ENCODE peak calls at places on chromosomes 7 and 10, in seven cellular contexts. One of them, this sample, is unnamed.

GRCh38 chr10:116281780-116282179 is 8.8 kb upstream of the GFRA1 start:
- DNase-seq in CD4-positive, alpha-beta T cell: no peak
- DNase-seq in globus pallidus: no peak
- DNase-seq in activated effector memory CD4-positive, alpha-beta T cell treated with Interleukin-2 at 50 U/mL for 16 hours: no peak
- DNase-seq in myocyte: no peak
- DNase-seq in RKO: no peak
- DNase-seq in substantia nigra: no peak
- DNase-seq in this sample: no peak

GRCh38 chr7:13169356-13169755 is 481.9 kb downstream of the ARL4A start:
- DNase-seq in CD4-positive, alpha-beta T cell: no peak
- DNase-seq in globus pallidus: no peak
- DNase-seq in activated effector memory CD4-positive, alpha-beta T cell treated with Interleukin-2 at 50 U/mL for 16 hours: no peak
- DNase-seq in RKO: no peak
- DNase-seq in myocyte: no peak
- DNase-seq in substantia nigra: no peak
- DNase-seq in this sample: no peak

GRCh38 chr10:103820101-103821062 is 35.0 kb downstream of the SH3PXD2A start:
- DNase-seq in RKO: no peak
- DNase-seq in activated effector memory CD4-positive, alpha-beta T cell treated with Interleukin-2 at 50 U/mL for 16 hours: no peak
- DNase-seq in CD4-positive, alpha-beta T cell: no peak
- DNase-seq in substantia nigra: no peak
- DNase-seq in myocyte: peak
- DNase-seq in globus pallidus: no peak
- DNase-seq in this sample: no peak

GRCh38 chr10:117556356-117556755 is 13.8 kb downstream of the EMX2 start:
- DNase-seq in substantia nigra: no peak
- DNase-seq in RKO: no peak
- DNase-seq in myocyte: no peak
- DNase-seq in globus pallidus: no peak
- DNase-seq in activated effector memory CD4-positive, alpha-beta T cell treated with Interleukin-2 at 50 U/mL for 16 hours: no peak
- DNase-seq in CD4-positive, alpha-beta T cell: no peak
- DNase-seq in this sample: no peak

GRCh38 chr10:29728541-29729049 is 93.8 kb upstream of the SVIL start:
- DNase-seq in globus pallidus: no peak
- DNase-seq in CD4-positive, alpha-beta T cell: no peak
- DNase-seq in substantia nigra: no peak
- DNase-seq in myocyte: no peak
- DNase-seq in activated effector memory CD4-positive, alpha-beta T cell treated with Interleukin-2 at 50 U/mL for 16 hours: no peak
- DNase-seq in RKO: no peak
- DNase-seq in this sample: no peak

GRCh38 chr7:11194492-11194891 is 220.8 kb downstream of the PHF14 start:
- DNase-seq in globus pallidus: no peak
- DNase-seq in substantia nigra: no peak
- DNase-seq in activated effector memory CD4-positive, alpha-beta T cell treated with Interleukin-2 at 50 U/mL for 16 hours: no peak
- DNase-seq in myocyte: no peak
- DNase-seq in RKO: no peak
- DNase-seq in CD4-positive, alpha-beta T cell: no peak
- DNase-seq in this sample: no peak

GRCh38 chr10:10792681-10793080 is 225.0 kb upstream of the CELF2 start:
- DNase-seq in globus pallidus: no peak
- DNase-seq in substantia nigra: no peak
- DNase-seq in myocyte: peak
- DNase-seq in activated effector memory CD4-positive, alpha-beta T cell treated with Interleukin-2 at 50 U/mL for 16 hours: no peak
- DNase-seq in CD4-positive, alpha-beta T cell: no peak
- DNase-seq in RKO: peak
- DNase-seq in this sample: no peak

GRCh38 chr10:122847782-122848604 is 2.3 kb upstream of the CUZD1 start:
- DNase-seq in substantia nigra: no peak
- DNase-seq in RKO: no peak
- DNase-seq in CD4-positive, alpha-beta T cell: no peak
- DNase-seq in myocyte: peak
- DNase-seq in activated effector memory CD4-positive, alpha-beta T cell treated with Interleukin-2 at 50 U/mL for 16 hours: no peak
- DNase-seq in globus pallidus: no peak
- DNase-seq in this sample: no peak

GRCh38 chr10:29026065-29026797 is 262.6 kb upstream of the LYZL1 start:
- DNase-seq in activated effector memory CD4-positive, alpha-beta T cell treated with Interleukin-2 at 50 U/mL for 16 hours: no peak
- DNase-seq in substantia nigra: no peak
- DNase-seq in CD4-positive, alpha-beta T cell: no peak
- DNase-seq in RKO: no peak
- DNase-seq in globus pallidus: no peak
- DNase-seq in myocyte: no peak
- DNase-seq in this sample: no peak

GRCh38 chr7:112205348-112206237 is 606 bp downstream of the DOCK4 start:
- DNase-seq in globus pallidus: peak
- DNase-seq in RKO: peak
- DNase-seq in CD4-positive, alpha-beta T cell: no peak
- DNase-seq in substantia nigra: peak
- DNase-seq in myocyte: peak
- DNase-seq in activated effector memory CD4-positive, alpha-beta T cell treated with Interleukin-2 at 50 U/mL for 16 hours: peak
- DNase-seq in this sample: peak

GRCh38 chr10:132058111-132058745 is 7.5 kb upstream of the JAKMIP3 start:
- DNase-seq in CD4-positive, alpha-beta T cell: no peak
- DNase-seq in substantia nigra: no peak
- DNase-seq in activated effector memory CD4-positive, alpha-beta T cell treated with Interleukin-2 at 50 U/mL for 16 hours: no peak
- DNase-seq in RKO: no peak
- DNase-seq in myocyte: no peak
- DNase-seq in globus pallidus: no peak
- DNase-seq in this sample: no peak

GRCh38 chr7:92809397-92810241 is 26.8 kb downstream of the CDK6 start:
- DNase-seq in globus pallidus: peak
- DNase-seq in myocyte: peak
- DNase-seq in CD4-positive, alpha-beta T cell: peak
- DNase-seq in substantia nigra: peak
- DNase-seq in activated effector memory CD4-positive, alpha-beta T cell treated with Interleukin-2 at 50 U/mL for 16 hours: peak
- DNase-seq in RKO: peak
- DNase-seq in this sample: peak

GRCh38 chr10:70851597-70852475 is 36.1 kb downstream of the SGPL1 start:
- DNase-seq in RKO: no peak
- DNase-seq in substantia nigra: no peak
- DNase-seq in globus pallidus: no peak
- DNase-seq in myocyte: no peak
- DNase-seq in CD4-positive, alpha-beta T cell: no peak
- DNase-seq in activated effector memory CD4-positive, alpha-beta T cell treated with Interleukin-2 at 50 U/mL for 16 hours: no peak
- DNase-seq in this sample: no peak

GRCh38 chr10:98097611-98098010 is 36.8 kb upstream of the R3HCC1L start:
- DNase-seq in CD4-positive, alpha-beta T cell: no peak
- DNase-seq in globus pallidus: no peak
- DNase-seq in activated effector memory CD4-positive, alpha-beta T cell treated with Interleukin-2 at 50 U/mL for 16 hours: no peak
- DNase-seq in RKO: no peak
- DNase-seq in myocyte: no peak
- DNase-seq in substantia nigra: no peak
- DNase-seq in this sample: no peak

GRCh38 chr10:33734393-33735110 is 400.1 kb upstream of the NRP1 start:
- DNase-seq in RKO: no peak
- DNase-seq in globus pallidus: no peak
- DNase-seq in substantia nigra: no peak
- DNase-seq in CD4-positive, alpha-beta T cell: no peak
- DNase-seq in activated effector memory CD4-positive, alpha-beta T cell treated with Interleukin-2 at 50 U/mL for 16 hours: no peak
- DNase-seq in myocyte: peak
- DNase-seq in this sample: no peak

GRCh38 chr7:130667593-130668257 is 823 bp downstream of the COPG2 start:
- DNase-seq in RKO: peak
- DNase-seq in myocyte: peak
- DNase-seq in substantia nigra: peak
- DNase-seq in activated effector memory CD4-positive, alpha-beta T cell treated with Interleukin-2 at 50 U/mL for 16 hours: no peak
- DNase-seq in globus pallidus: peak
- DNase-seq in CD4-positive, alpha-beta T cell: no peak
- DNase-seq in this sample: no peak

GRCh38 chr7:12294701-12295100 is 83.6 kb downstream of the TMEM106B start:
- DNase-seq in globus pallidus: no peak
- DNase-seq in RKO: no peak
- DNase-seq in CD4-positive, alpha-beta T cell: no peak
- DNase-seq in activated effector memory CD4-positive, alpha-beta T cell treated with Interleukin-2 at 50 U/mL for 16 hours: no peak
- DNase-seq in myocyte: no peak
- DNase-seq in substantia nigra: no peak
- DNase-seq in this sample: no peak

GRCh38 chr7:20577362-20578069 is 38.0 kb upstream of the ABCB5 start:
- DNase-seq in CD4-positive, alpha-beta T cell: no peak
- DNase-seq in substantia nigra: no peak
- DNase-seq in activated effector memory CD4-positive, alpha-beta T cell treated with Interleukin-2 at 50 U/mL for 16 hours: no peak
- DNase-seq in myocyte: peak
- DNase-seq in RKO: no peak
- DNase-seq in globus pallidus: no peak
- DNase-seq in this sample: no peak

GRCh38 chr7:6212008-6212407 is 60.4 kb downstream of the CYTH3 start:
- DNase-seq in myocyte: no peak
- DNase-seq in activated effector memory CD4-positive, alpha-beta T cell treated with Interleukin-2 at 50 U/mL for 16 hours: no peak
- DNase-seq in globus pallidus: no peak
- DNase-seq in substantia nigra: no peak
- DNase-seq in RKO: no peak
- DNase-seq in CD4-positive, alpha-beta T cell: no peak
- DNase-seq in this sample: no peak

GRCh38 chr10:132186488-132187413 is at the start of gene DPYSL4:
- DNase-seq in globus pallidus: no peak
- DNase-seq in activated effector memory CD4-positive, alpha-beta T cell treated with Interleukin-2 at 50 U/mL for 16 hours: no peak
- DNase-seq in myocyte: no peak
- DNase-seq in RKO: no peak
- DNase-seq in substantia nigra: peak
- DNase-seq in CD4-positive, alpha-beta T cell: no peak
- DNase-seq in this sample: peak